ENCODE peak calls at places on chromosomes 16 and 17, in eight cellular contexts. D is mucosa of descending colon, C is type B pancreatic cell, M is left lung, A is tibial artery, P is GM06990, Q is brain microvascular endothelial cell, J is uterus. R is an unnamed sample.

GRCh38 chr16:16120044-16120381 is 103.3 kb downstream of the ABCC6 start:
- DNase-seq in D (peak), C (no peak), M (no peak), A (no peak), P (no peak), Q (no peak), J (no peak), R (no peak)

GRCh38 chr17:28907709-28908475 is 5.0 kb upstream of the DHRS13 start:
- DNase-seq in D (no peak), C (no peak), M (no peak), A (no peak), P (no peak), Q (no peak), J (no peak), R (no peak)

GRCh38 chr17:73973881-73974409 is 229.5 kb upstream of the RPL38 start:
- DNase-seq in D (no peak), C (no peak), M (no peak), A (no peak), P (no peak), Q (no peak), J (no peak), R (no peak)

GRCh38 chr17:36500745-36501225 is 14.3 kb downstream of the ZNHIT3 start:
- DNase-seq in D (no peak), C (no peak), M (no peak), A (no peak), P (no peak), Q (no peak), J (no peak), R (no peak)

GRCh38 chr16:21946889-21947635 is 6.1 kb upstream of the UQCRC2 start:
- DNase-seq in D (no peak), C (no peak), M (no peak), A (no peak), P (peak), Q (no peak), J (no peak), R (no peak)

GRCh38 chr17:74513987-74514631 is 17.2 kb downstream of the CD300LB start:
- DNase-seq in D (no peak), C (no peak), M (no peak), A (no peak), P (no peak), Q (peak), J (no peak), R (peak)

GRCh38 chr17:46929413-46929812 is 6.5 kb downstream of the GOSR2 start:
- DNase-seq in D (no peak), C (no peak), M (no peak), A (no peak), P (no peak), Q (peak), J (no peak), R (no peak)

GRCh38 chr17:73203788-73204479 is 11.1 kb downstream of the COG1 start:
- DNase-seq in D (no peak), C (no peak), M (no peak), A (no peak), P (no peak), Q (no peak), J (no peak), R (no peak)

GRCh38 chr16:54390095-54390494 is 103.5 kb upstream of the IRX3 start:
- DNase-seq in D (no peak), C (no peak), M (no peak), A (no peak), P (no peak), Q (no peak), J (no peak), R (no peak)

GRCh38 chr17:5819396-5819795 is 235.1 kb upstream of the NLRP1 start:
- DNase-seq in D (no peak), C (no peak), M (no peak), A (no peak), P (no peak), Q (no peak), J (no peak), R (no peak)

GRCh38 chr17:17876959-17877547 is 40.3 kb upstream of the SREBF1 start:
- DNase-seq in D (peak), C (no peak), M (no peak), A (peak), P (no peak), Q (peak), J (peak), R (no peak)

GRCh38 chr17:52287611-52288010 is 129.1 kb upstream of the CA10 start:
- DNase-seq in D (no peak), C (no peak), M (no peak), A (no peak), P (no peak), Q (no peak), J (no peak), R (no peak)

GRCh38 chr17:53191878-53192277 is 630.8 kb upstream of the KIF2B start:
- DNase-seq in D (no peak), C (no peak), M (no peak), A (no peak), P (no peak), Q (no peak), J (no peak), R (no peak)

GRCh38 chr16:31476305-31477219 is 4.6 kb downstream of the TGFB1I1 start:
- DNase-seq in D (peak), C (no peak), M (peak), A (peak), P (peak), Q (no peak), J (no peak), R (no peak)

GRCh38 chr16:1309888-1310831 is 724 bp downstream of the UBE2I start:
- DNase-seq in D (peak), C (no peak), M (peak), A (peak), P (peak), Q (peak), J (peak), R (no peak)

GRCh38 chr17:74957935-74958549 is 14.5 kb downstream of the HID1 start:
- DNase-seq in D (no peak), C (peak), M (peak), A (peak), P (peak), Q (peak), J (peak), R (no peak)

GRCh38 chr17:15659663-15660062 is 24.4 kb downstream of the TRIM16 start:
- DNase-seq in D (no peak), C (no peak), M (no peak), A (no peak), P (no peak), Q (no peak), J (no peak), R (no peak)

GRCh38 chr17:79802736-79803420 is 6.0 kb upstream of the CBX8 start:
- DNase-seq in D (no peak), C (no peak), M (no peak), A (no peak), P (no peak), Q (no peak), J (no peak), R (no peak)

GRCh38 chr16:51544850-51545467 is 393.9 kb upstream of the SALL1 start:
- DNase-seq in D (no peak), C (no peak), M (no peak), A (no peak), P (no peak), Q (no peak), J (no peak), R (no peak)

GRCh38 chr17:29766796-29767327 is 144.2 kb upstream of the CORO6 start:
- DNase-seq in D (no peak), C (no peak), M (no peak), A (no peak), P (no peak), Q (no peak), J (no peak), R (no peak)

GRCh38 chr17:57506253-57506911 is 238.7 kb downstream of the CCDC182 start:
- DNase-seq in D (no peak), C (no peak), M (no peak), A (no peak), P (no peak), Q (no peak), J (peak), R (no peak)

GRCh38 chr16:84794626-84795025 is 25.2 kb upstream of the CRISPLD2 start:
- DNase-seq in D (peak), C (no peak), M (peak), A (no peak), P (no peak), Q (no peak), J (no peak), R (no peak)

GRCh38 chr17:30323262-30323894 is 10.5 kb downstream of the TMIGD1 start:
- DNase-seq in D (no peak), C (no peak), M (no peak), A (no peak), P (peak), Q (no peak), J (no peak), R (peak)

GRCh38 chr16:17173134-17173729 is 297.5 kb downstream of the XYLT1 start:
- DNase-seq in D (no peak), C (no peak), M (no peak), A (peak), P (no peak), Q (no peak), J (no peak), R (peak)

GRCh38 chr17:79954281-79955166 is 81.1 kb downstream of the TBC1D16 start:
- DNase-seq in D (no peak), C (peak), M (peak), A (no peak), P (no peak), Q (no peak), J (peak), R (no peak)

GRCh38 chr17:74444406-74444805 is 12.5 kb downstream of the GPRC5C start:
- DNase-seq in D (no peak), C (no peak), M (peak), A (peak), P (no peak), Q (no peak), J (peak), R (no peak)

GRCh38 chr16:9099131-9099625 is 7.7 kb downstream of the HAPSTR1 start:
- DNase-seq in D (no peak), C (no peak), M (no peak), A (no peak), P (peak), Q (peak), J (no peak), R (peak)

GRCh38 chr16:1645914-1646525 is 32.1 kb upstream of the JPT2 start:
- DNase-seq in D (no peak), C (no peak), M (no peak), A (no peak), P (no peak), Q (peak), J (no peak), R (peak)

GRCh38 chr17:81381632-81382577 is 13.4 kb upstream of the BAHCC1 start:
- DNase-seq in D (no peak), C (no peak), M (peak), A (no peak), P (no peak), Q (no peak), J (no peak), R (no peak)

GRCh38 chr17:43314582-43314981 is 80.8 kb upstream of the RNU2-1 start:
- DNase-seq in D (no peak), C (no peak), M (no peak), A (no peak), P (no peak), Q (no peak), J (no peak), R (no peak)

GRCh38 chr16:82507271-82507670 is 119.5 kb upstream of the CDH13 start:
- DNase-seq in D (no peak), C (no peak), M (no peak), A (no peak), P (no peak), Q (no peak), J (no peak), R (no peak)

GRCh38 chr16:83470406-83470805 is 337.4 kb upstream of the HSBP1 start:
- DNase-seq in D (no peak), C (no peak), M (no peak), A (no peak), P (no peak), Q (peak), J (no peak), R (no peak)

GRCh38 chr17:66240013-66240412 is 10.8 kb upstream of the APOH start:
- DNase-seq in D (no peak), C (no peak), M (no peak), A (no peak), P (no peak), Q (no peak), J (no peak), R (no peak)

GRCh38 chr17:75785770-75786538 is 1.3 kb downstream of the UNK start:
- DNase-seq in D (no peak), C (no peak), M (no peak), A (no peak), P (no peak), Q (peak), J (no peak), R (no peak)

GRCh38 chr17:68892193-68892592 is 63.0 kb downstream of the ABCA8 start:
- DNase-seq in D (no peak), C (no peak), M (no peak), A (no peak), P (no peak), Q (no peak), J (no peak), R (no peak)

GRCh38 chr16:71627631-71628236 is 1.8 kb downstream of the MARVELD3 start:
- DNase-seq in D (peak), C (no peak), M (no peak), A (no peak), P (no peak), Q (no peak), J (no peak), R (no peak)

GRCh38 chr16:6231351-6231750 is 1101.3 kb upstream of the RBFOX1 start:
- DNase-seq in D (no peak), C (no peak), M (no peak), A (no peak), P (no peak), Q (no peak), J (no peak), R (no peak)

GRCh38 chr17:681738-682137 is 32.9 kb downstream of the VPS53 start:
- DNase-seq in D (no peak), C (no peak), M (no peak), A (no peak), P (no peak), Q (peak), J (no peak), R (no peak)

DNA sequence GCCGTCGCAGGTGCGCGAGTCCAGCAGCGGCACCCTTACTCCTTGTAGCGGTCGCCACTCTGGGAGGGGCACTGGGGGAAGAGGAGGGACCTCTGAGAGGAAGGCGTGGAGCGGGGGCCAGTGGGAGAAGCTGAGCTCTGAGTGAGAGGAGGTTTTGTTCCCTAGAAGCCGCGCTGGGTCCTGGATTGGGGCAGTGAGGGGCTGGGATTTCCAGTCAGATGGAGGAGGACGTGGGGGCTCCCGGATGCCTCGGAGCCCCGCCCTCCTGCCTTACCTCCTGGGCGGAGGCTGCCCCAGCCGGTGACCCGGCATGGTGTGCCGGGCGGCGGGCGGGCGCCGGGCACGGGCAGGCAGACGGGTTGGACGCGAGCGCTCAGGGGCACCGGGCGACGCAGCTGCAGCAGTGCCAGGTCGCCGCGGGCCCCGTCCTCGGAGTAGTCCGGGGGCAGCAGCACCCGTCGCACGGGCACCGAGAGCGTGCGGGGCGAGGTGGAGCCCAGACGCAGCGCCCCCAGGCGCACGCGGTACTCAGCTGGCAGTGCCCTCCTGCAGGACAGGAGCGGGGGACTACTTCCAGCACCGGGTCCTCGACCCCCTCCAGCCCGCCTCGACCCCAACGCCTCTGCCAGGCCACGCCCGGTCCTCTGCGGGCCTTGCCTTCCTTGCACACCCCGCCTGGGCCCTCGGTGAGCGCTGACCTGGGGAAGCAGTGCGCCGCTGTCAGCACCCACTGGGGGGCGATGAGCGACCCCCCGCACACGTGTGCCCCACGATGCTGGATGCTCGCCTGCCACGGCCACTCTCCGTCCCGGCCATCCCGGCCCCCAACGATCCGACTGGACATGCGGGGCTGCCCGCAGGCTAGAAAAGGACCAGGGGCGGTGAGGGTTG is 2.0 kb downstream of the PRSS33 start:
- DNase-seq in D (peak), C (no peak), M (peak), A (no peak), P (no peak), Q (no peak), J (no peak), R (peak)
- TF ChIP-seq CTCF in D (no peak), C (no peak), M (peak), A (no peak), P (peak), Q (peak), J (no peak), R (peak)

DNA sequence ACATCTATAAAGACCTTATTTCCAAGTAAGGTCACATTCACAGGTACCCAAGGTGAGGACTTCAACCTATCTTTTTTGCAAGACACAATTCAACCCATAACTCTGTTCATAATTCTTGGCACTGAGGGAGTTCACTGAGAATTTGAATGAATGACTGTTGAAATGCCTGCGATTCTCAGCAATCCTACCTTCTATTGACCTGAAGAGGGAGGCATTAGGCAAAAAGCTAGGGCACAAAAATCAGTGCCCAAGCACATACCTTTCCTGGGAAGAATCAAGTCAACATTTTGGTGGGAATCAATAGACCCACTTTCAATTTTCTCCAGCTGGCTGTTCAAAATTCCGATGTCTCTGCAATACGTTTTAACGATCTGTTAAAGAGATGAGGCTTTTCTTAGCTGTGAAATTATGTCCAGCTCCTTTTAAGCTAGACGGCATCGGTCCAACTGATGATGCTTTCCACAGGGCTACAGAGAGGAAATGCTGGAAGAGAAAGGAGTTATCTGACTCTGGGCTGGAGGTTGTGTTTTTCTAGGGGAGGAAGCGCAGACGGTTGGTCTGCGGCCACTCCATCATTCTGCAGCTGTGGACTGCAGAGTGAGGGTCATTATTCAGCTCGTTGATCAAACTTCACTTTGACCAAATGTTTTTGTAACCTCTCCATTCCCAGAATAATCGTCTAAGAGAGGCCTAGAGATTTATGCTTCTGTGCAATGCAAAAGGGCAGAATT is 25.1 kb downstream of the BCO1 start:
- DNase-seq in D (no peak), C (no peak), M (no peak), A (no peak), P (no peak), Q (no peak), J (peak), R (no peak)
- TF ChIP-seq CTCF in D (no peak), C (no peak), M (no peak), A (no peak), P (peak), Q (peak), J (no peak), R (no peak)

DNA sequence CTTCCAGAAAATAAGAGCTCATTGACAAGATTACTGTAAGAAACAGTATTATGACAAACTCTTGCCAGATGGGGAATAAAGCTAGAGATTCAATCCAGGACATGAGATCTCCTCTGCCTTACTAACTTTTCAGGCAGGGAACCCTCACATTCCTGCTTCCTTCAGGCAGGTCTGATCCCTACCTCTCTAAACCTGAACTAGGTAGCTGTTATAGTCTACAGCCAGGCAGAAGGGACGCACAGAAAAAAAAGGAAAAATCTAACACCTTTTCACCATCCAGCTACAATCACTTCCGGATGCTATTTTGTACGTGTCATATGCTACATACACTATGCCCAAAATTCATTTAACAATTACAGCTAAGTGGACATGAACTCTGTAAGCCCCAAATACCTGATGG is 41.2 kb downstream of the CNOT1 start:
- DNase-seq in D (no peak), C (no peak), M (no peak), A (no peak), P (no peak), Q (no peak), J (no peak), R (no peak)
- TF ChIP-seq CTCF in D (no peak), C (no peak), M (no peak), A (no peak), P (no peak), Q (no peak), J (no peak), R (no peak)

DNA sequence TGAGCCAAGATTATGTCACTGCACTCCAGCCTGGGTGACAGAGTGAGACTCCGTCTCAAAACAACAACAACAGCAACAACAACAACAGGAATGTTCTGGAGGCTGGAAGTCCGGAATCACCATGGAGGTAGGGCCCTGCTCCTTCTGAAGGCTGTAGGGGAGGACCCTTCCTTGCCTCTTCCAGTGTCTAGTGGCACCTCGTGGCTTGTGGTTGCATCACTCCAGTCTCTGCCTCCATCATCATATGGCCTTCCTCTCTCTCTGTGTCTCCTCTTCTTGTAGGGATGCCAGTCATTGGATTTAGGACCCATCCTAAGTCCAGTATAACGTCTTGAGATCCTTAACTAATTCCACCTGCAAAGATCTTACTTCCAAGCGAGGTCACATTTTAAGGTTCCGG is 14.0 kb downstream of the NAGPA start:
- DNase-seq in D (no peak), C (no peak), M (no peak), A (no peak), P (no peak), Q (no peak), J (no peak), R (no peak)
- TF ChIP-seq CTCF in D (no peak), C (no peak), M (no peak), A (no peak), P (no peak), Q (no peak), J (no peak), R (no peak)

GRCh38 chr17:50151937-50152547 is 1.6 kb upstream of the PPP1R9B start:
- DNase-seq in D (peak), C (no peak), M (peak), A (peak), P (peak), Q (peak), J (peak), R (no peak)
- TF ChIP-seq CTCF in D (no peak), C (peak), M (no peak), A (no peak), P (no peak), Q (no peak), J (no peak), R (no peak)

R was measured in CD14-positive monocyte.